ENCODE peak calls at places on chromosomes 12 and 14, in four cellular contexts. One of them, this sample, is unnamed.
A peak's percentile ranks its signal among the peaks of the same experiment; 100 is the strongest.

GRCh38 chr14:64303471-64303917 is 9.3 kb upstream of the ESR2 start:
- DNase-seq in K562: peak; percentile 48
- DNase-seq in HCT116: peak; percentile 74
- DNase-seq in HepG2: peak; percentile 63
- DNase-seq in this sample: peak; percentile 32

GRCh38 chr12:99131761-99132199 is 486.7 kb downstream of the APAF1 start:
- DNase-seq in K562: no peak
- DNase-seq in HCT116: no peak
- DNase-seq in HepG2: no peak
- DNase-seq in this sample: no peak

GRCh38 chr12:25590021-25590721 is 37.1 kb upstream of the LMNTD1 start:
- DNase-seq in K562: no peak
- DNase-seq in HCT116: no peak
- DNase-seq in HepG2: no peak
- DNase-seq in this sample: no peak

GRCh38 chr14:88834883-88835431 is 10.5 kb downstream of the TTC8 start:
- DNase-seq in K562: no peak
- DNase-seq in HCT116: no peak
- DNase-seq in HepG2: no peak
- DNase-seq in this sample: no peak

GRCh38 chr12:53737951-53738833 is 10.9 kb upstream of the CALCOCO1 start:
- DNase-seq in K562: no peak
- DNase-seq in HCT116: no peak
- DNase-seq in HepG2: no peak
- DNase-seq in this sample: no peak

GRCh38 chr12:125143491-125143890 is 78.3 kb downstream of the AACS start:
- DNase-seq in K562: no peak
- DNase-seq in HCT116: no peak
- DNase-seq in HepG2: no peak
- DNase-seq in this sample: no peak

GRCh38 chr14:55094630-55095157 is 34.4 kb upstream of the LGALS3 start:
- DNase-seq in K562: no peak
- DNase-seq in HCT116: no peak
- DNase-seq in HepG2: no peak
- DNase-seq in this sample: no peak

GRCh38 chr12:18864900-18865561 is 127.1 kb downstream of the CAPZA3 start:
- DNase-seq in K562: peak; percentile 8
- DNase-seq in HCT116: no peak
- DNase-seq in HepG2: no peak
- DNase-seq in this sample: no peak

GRCh38 chr12:96104566-96104965 is 69.2 kb upstream of the LTA4H start:
- DNase-seq in K562: no peak
- DNase-seq in HCT116: no peak
- DNase-seq in HepG2: no peak
- DNase-seq in this sample: no peak

GRCh38 chr12:49201595-49202295 is 12.9 kb upstream of the TUBA1A start:
- DNase-seq in K562: peak; percentile 51
- DNase-seq in HCT116: no peak
- DNase-seq in HepG2: no peak
- DNase-seq in this sample: no peak

GRCh38 chr14:67636361-67636919 is 16.7 kb downstream of the ARG2 start:
- DNase-seq in K562: peak; percentile 79
- DNase-seq in HCT116: no peak
- DNase-seq in HepG2: no peak
- DNase-seq in this sample: no peak
- TF ChIP-seq REST in K562: no peak
- TF ChIP-seq REST in HCT116: no peak
- TF ChIP-seq REST in HepG2: no peak
- TF ChIP-seq REST in this sample: no peak

DNA sequence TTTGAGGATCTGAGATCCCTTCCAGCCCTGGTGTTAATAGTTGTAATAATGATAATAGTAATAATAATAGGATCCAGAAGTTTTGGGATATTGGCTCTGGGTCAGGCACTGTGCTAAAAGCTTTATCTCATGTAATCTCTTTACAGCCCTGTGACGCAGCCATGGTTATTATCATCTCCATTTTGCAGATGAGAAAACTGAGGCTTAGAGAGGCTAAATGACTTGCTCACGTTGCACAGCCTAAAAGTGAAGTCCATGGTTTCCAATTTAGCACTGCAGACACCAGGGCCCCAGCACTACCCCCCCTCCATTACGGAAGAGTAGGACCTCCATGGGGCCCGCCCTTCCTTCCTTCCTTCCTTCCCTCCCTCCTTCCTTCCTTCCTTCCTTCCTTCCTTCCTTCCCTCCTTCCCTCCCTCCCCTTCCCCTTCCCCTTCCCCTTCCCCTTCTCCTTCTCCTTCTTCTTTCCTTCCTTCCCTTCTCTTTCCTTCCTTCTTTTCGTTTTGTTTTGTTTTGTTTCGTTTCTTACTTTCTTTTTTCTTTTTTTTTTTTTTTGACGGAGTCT is 14.9 kb upstream of the COX6A1 start:
- DNase-seq in K562: no peak
- DNase-seq in HCT116: no peak
- DNase-seq in HepG2: no peak
- DNase-seq in this sample: no peak
- TF ChIP-seq TCF7L2 in K562: no peak
- TF ChIP-seq TCF7L2 in HCT116: no peak
- TF ChIP-seq TCF7L2 in HepG2: no peak
- TF ChIP-seq TCF7L2 in this sample: no peak

GRCh38 chr14:75543258-75543657 is 21.0 kb downstream of the BATF start:
- DNase-seq in K562: no peak
- DNase-seq in HCT116: no peak
- DNase-seq in HepG2: no peak
- DNase-seq in this sample: no peak
- H3K27ac ChIP-seq in K562: no peak overlapping the region
- H3K27ac ChIP-seq in HCT116: no peak overlapping the region
- H3K27ac ChIP-seq in HepG2: no peak overlapping the region
- H3K27ac ChIP-seq in this sample: no peak overlapping the region

DNA sequence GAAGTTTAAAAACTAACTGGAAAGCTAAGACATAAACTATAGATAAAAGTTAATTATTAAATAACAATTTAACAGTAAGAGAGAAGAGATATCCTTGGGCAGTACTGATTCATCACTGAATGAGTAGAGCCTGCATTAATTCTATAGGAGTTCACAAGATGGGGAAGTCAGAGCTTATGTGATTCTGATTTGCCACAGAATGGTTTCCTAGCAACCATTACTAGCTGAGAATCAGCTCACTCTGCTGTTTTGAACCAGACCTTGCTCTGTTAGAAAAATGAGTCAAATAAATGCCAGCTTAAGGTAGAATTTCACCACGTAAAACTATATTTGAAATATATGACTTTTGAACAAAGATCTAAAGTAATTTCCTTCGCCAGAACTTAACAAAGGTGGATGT is 433.9 kb downstream of the FUT8 start:
- DNase-seq in K562: no peak
- DNase-seq in HCT116: no peak
- DNase-seq in HepG2: no peak
- DNase-seq in this sample: no peak
- TF ChIP-seq REST in K562: no peak
- TF ChIP-seq REST in HCT116: no peak
- TF ChIP-seq REST in HepG2: no peak
- TF ChIP-seq REST in this sample: no peak

GRCh38 chr14:93765970-93766369 is 22.3 kb downstream of the PRIMA1 start:
- DNase-seq in K562: no peak
- DNase-seq in HCT116: no peak
- DNase-seq in HepG2: no peak
- DNase-seq in this sample: no peak
- TF ChIP-seq TCF7L2 in K562: no peak
- TF ChIP-seq TCF7L2 in HCT116: no peak
- TF ChIP-seq TCF7L2 in HepG2: no peak
- TF ChIP-seq TCF7L2 in this sample: no peak

DNA sequence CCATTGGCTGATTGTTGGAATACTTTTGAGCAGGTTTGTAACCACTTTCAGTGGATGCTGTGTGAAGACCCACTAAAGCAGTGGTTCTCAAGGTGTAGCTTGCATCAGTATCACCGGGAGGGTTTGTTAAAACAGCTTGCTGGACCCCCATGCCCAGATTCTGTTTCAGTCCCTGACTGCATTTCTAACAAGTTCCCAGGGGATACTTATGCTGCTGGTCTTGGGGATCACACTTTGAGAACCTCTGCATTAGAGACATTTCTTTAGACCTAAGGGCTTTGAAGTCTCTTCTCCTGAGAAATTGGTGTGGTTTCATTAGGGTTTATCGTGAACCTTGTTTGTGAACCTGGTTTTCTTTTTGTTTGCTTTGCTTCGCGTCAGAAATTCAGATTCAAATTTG is 47.7 kb downstream of the PRKCH start:
- DNase-seq in K562: no peak
- DNase-seq in HCT116: no peak
- DNase-seq in HepG2: no peak
- DNase-seq in this sample: no peak
- H3K27ac ChIP-seq in K562: no peak overlapping the region
- H3K27ac ChIP-seq in HCT116: no peak overlapping the region
- H3K27ac ChIP-seq in HepG2: no peak overlapping the region
- H3K27ac ChIP-seq in this sample: no peak overlapping the region

GRCh38 chr12:120965534-120966091 is 12.7 kb upstream of the HNF1A start:
- DNase-seq in K562: no peak
- DNase-seq in HCT116: no peak
- DNase-seq in HepG2: no peak
- DNase-seq in this sample: no peak
- TF ChIP-seq REST in K562: no peak
- TF ChIP-seq REST in HCT116: no peak
- TF ChIP-seq REST in HepG2: no peak
- TF ChIP-seq REST in this sample: no peak

DNA sequence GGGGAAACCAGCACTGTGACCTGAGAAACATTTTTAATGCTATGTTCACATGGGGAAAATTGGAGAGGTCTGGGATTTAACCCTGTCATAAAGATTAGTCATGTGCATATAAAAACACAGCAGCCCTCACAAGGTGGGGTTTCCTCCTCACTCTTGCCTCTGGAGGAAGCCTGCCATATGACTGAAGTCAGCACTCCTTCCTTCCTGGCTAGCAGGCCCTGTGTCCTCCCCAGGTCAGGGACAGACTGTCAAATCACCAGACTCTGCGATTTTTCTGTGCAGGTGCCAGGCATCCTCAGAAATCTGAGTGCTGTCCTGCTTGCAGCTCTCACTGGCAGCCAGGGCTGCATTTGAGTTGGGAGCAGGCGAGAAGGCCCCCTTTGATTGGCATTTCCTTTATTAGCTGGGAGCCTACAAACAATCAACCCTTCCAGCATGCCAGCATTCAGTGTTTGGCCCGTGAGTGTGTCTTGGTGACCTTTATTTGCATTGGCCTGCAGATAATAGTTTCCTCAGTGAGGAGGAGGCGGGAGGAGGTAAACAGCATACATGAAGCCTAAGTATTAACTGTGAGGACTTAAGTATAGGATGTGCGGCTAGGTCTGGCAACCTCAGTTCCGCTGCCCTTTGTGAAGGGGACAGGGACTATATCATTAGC is 183.8 kb upstream of the ARHGAP5 start:
- DNase-seq in K562: no peak
- DNase-seq in HCT116: no peak
- DNase-seq in HepG2: no peak
- DNase-seq in this sample: no peak
- TF ChIP-seq TCF7L2 in K562: no peak
- TF ChIP-seq TCF7L2 in HCT116: no peak
- TF ChIP-seq TCF7L2 in HepG2: no peak
- TF ChIP-seq TCF7L2 in this sample: no peak

GRCh38 chr14:45085004-45085403 is 1.1 kb downstream of the PRPF39 start:
- DNase-seq in K562: peak; percentile 24
- DNase-seq in HCT116: no peak
- DNase-seq in HepG2: peak; percentile 31
- DNase-seq in this sample: no peak
- H3K27ac ChIP-seq in K562: peak overlapping the region; percentile 83
- H3K27ac ChIP-seq in HCT116: peak overlapping the region; percentile 80
- H3K27ac ChIP-seq in HepG2: peak overlapping the region; percentile 77
- H3K27ac ChIP-seq in this sample: peak overlapping the region; percentile 91